ENCODE peak calls at places on chromosomes 11 and 22, in five cellular contexts. O is GM10248; N is IMR-90; U is PC-3; J is CD4-positive, alpha-beta T cell. C is an unnamed sample.

GRCh38 chr11:19552100-19552499 is 160.5 kb upstream of the NAV2 start:
- DNase-seq in O (no peak), N (no peak), U (no peak), J (no peak), C (no peak)

GRCh38 chr11:118485273-118485672 is 42.0 kb upstream of the TTC36 start:
- DNase-seq in O (no peak), N (no peak), U (peak), J (no peak), C (no peak)

GRCh38 chr11:60500276-60500935 is 7.8 kb downstream of the MS4A12 start:
- DNase-seq in O (no peak), N (no peak), U (no peak), J (no peak), C (no peak)

GRCh38 chr11:74679513-74679865 is 51.7 kb downstream of the CHRDL2 start:
- DNase-seq in O (no peak), N (no peak), U (no peak), J (no peak), C (no peak)

GRCh38 chr22:35729309-35729698 is 11.6 kb downstream of the APOL5 start:
- DNase-seq in O (no peak), N (no peak), U (no peak), J (no peak), C (no peak)

GRCh38 chr11:118687906-118688305 is 8.5 kb upstream of the TREH start:
- DNase-seq in O (no peak), N (no peak), U (no peak), J (no peak), C (no peak)

GRCh38 chr11:118305726-118306125 is 1.2 kb downstream of the CD3E start:
- DNase-seq in O (no peak), N (no peak), U (no peak), J (peak), C (no peak)

GRCh38 chr11:70703141-70704052 is 305.1 kb downstream of the CTTN start:
- DNase-seq in O (no peak), N (no peak), U (no peak), J (no peak), C (no peak)

GRCh38 chr11:114123692-114124330 is 64.3 kb downstream of the ZBTB16 start:
- DNase-seq in O (no peak), N (no peak), U (no peak), J (no peak), C (no peak)

DNA sequence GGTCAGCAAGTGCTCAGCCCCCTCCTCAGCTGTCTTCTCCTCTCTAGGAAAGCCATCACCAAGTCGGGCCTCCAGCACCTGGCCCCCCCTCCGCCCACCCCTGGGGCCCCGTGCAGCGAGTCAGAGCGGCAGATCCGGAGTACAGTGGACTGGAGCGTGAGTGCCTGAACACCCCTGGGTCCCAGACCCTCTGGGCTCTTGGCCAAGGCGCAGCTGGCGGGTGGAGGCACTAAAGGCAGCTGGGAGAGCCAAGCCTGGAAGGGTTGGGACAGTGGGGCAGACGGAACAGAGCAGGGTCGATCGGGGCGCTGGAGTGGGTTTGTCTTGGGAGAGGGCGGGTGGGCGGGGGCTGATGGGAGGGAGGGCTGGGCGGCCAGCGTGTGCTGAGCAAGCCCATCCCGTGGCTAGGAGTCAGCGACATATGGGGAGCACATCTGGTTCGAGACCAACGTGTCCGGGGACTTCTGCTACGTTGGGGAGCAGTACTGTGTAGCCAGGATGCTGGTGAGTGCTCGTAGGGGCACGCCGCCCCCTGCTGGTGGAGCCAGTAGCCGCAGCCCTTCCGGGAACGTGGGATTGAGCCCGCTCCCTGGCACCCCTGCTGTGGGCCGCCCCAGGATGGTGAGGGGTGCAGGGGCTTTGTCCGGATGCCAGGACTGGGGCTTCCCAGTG is 14.1 kb upstream of the MDK start:
- DNase-seq in O (peak), N (peak), U (peak), J (peak), C (no peak)
- TF ChIP-seq CTCF in O (peak), N (peak), U (peak), J (peak), C (peak)

GRCh38 chr11:86129775-86130540 is 61.1 kb upstream of the PICALM start:
- DNase-seq in O (no peak), N (no peak), U (no peak), J (no peak), C (no peak)
- TF ChIP-seq CTCF in O (no peak), N (no peak), U (no peak), J (no peak), C (no peak)

GRCh38 chr22:50699754-50700386 is 27.2 kb downstream of the SHANK3 start:
- DNase-seq in O (no peak), N (no peak), U (no peak), J (no peak), C (no peak)
- TF ChIP-seq CTCF in O (peak), N (no peak), U (no peak), J (no peak), C (peak)

GRCh38 chr22:26835929-26836528 is 178.6 kb downstream of the MIAT start:
- DNase-seq in O (peak), N (peak), U (peak), J (peak), C (peak)
- TF ChIP-seq CTCF in O (peak), N (peak), U (peak), J (peak), C (peak)

GRCh38 chr22:33913188-33913587 is 7.1 kb downstream of the LARGE1 start:
- DNase-seq in O (no peak), N (no peak), U (no peak), J (no peak), C (no peak)
- TF ChIP-seq CTCF in O (no peak), N (no peak), U (no peak), J (no peak), C (no peak)

C was measured in GM12864.